ENCODE peak calls at places on chromosomes 3 and 15, in six cellular contexts. C is esophagus muscularis mucosa, D is A549, K is sigmoid colon, Z is ovary, X is upper lobe of left lung. B is an unnamed sample.

GRCh38 chr15:78455749-78456148 is 17.7 kb downstream of the IREB2 start:
- DNase-seq in C (no peak), D (no peak), K (no peak), Z (no peak), X (peak; percentile 64), B (no peak)

GRCh38 chr15:60865507-60865906 is 363.6 kb downstream of the RORA start:
- DNase-seq in C (no peak), D (no peak), K (no peak), Z (no peak), X (no peak), B (no peak)

GRCh38 chr3:14660942-14661341 is 9.4 kb downstream of the CCDC174 start:
- DNase-seq in C (no peak), D (no peak), K (no peak), Z (no peak), X (no peak), B (no peak)

GRCh38 chr3:52350981-52351761 is 35.1 kb downstream of the DNAH1 start:
- DNase-seq in C (no peak), D (no peak), K (no peak), Z (no peak), X (no peak), B (no peak)

GRCh38 chr3:57001356-57001755 is 59.1 kb upstream of the SPATA12 start:
- DNase-seq in C (no peak), D (no peak), K (no peak), Z (no peak), X (no peak), B (no peak)

GRCh38 chr3:123789760-123790159 is 94.4 kb downstream of the MYLK start:
- DNase-seq in C (peak; percentile 64), D (no peak), K (no peak), Z (no peak), X (no peak), B (no peak)

GRCh38 chr15:58931985-58932384 is 1.5 kb downstream of the SLTM start:
- DNase-seq in C (no peak), D (peak; percentile 22), K (no peak), Z (no peak), X (peak; percentile 49), B (peak; percentile 20)

GRCh38 chr3:187858086-187858485 is 112.8 kb upstream of the BCL6 start:
- DNase-seq in C (no peak), D (no peak), K (no peak), Z (no peak), X (no peak), B (no peak)

GRCh38 chr3:51099794-51100542 is 285.1 kb upstream of the MANF start:
- DNase-seq in C (no peak), D (peak; percentile 49), K (no peak), Z (no peak), X (peak; percentile 28), B (no peak)

GRCh38 chr3:59726279-59726678 is 676.5 kb upstream of the CFAP20DC start:
- DNase-seq in C (no peak), D (no peak), K (no peak), Z (no peak), X (no peak), B (no peak)

GRCh38 chr15:40282144-40282869 is 557 bp downstream of the ANKRD63 start:
- DNase-seq in C (no peak), D (peak; percentile 64), K (no peak), Z (no peak), X (peak; percentile 65), B (no peak)

GRCh38 chr3:51969841-51970240 is 2.6 kb upstream of the PCBP4 start:
- DNase-seq in C (no peak), D (no peak), K (no peak), Z (no peak), X (no peak), B (no peak)

GRCh38 chr15:79872358-79873017 is 24.3 kb downstream of the MTHFS start:
- DNase-seq in C (no peak), D (peak; percentile 20), K (no peak), Z (no peak), X (peak; percentile 55), B (no peak)

GRCh38 chr15:53675832-53676231 is 83.6 kb downstream of the WDR72 start:
- DNase-seq in C (no peak), D (peak; percentile 44), K (no peak), Z (no peak), X (no peak), B (no peak)

GRCh38 chr3:126570103-126570541 is 11.4 kb upstream of the C3orf22 start:
- DNase-seq in C (peak; percentile 80), D (no peak), K (no peak), Z (no peak), X (no peak), B (no peak)

GRCh38 chr3:65595997-65596300 is 442.8 kb downstream of the MAGI1 start:
- DNase-seq in C (no peak), D (no peak), K (no peak), Z (no peak), X (no peak), B (no peak)

GRCh38 chr3:18743761-18744160 is 318.6 kb upstream of the SATB1 start:
- DNase-seq in C (no peak), D (no peak), K (no peak), Z (no peak), X (no peak), B (no peak)

GRCh38 chr15:68227806-68228142 is 1.8 kb downstream of the CLN6 start:
- DNase-seq in C (peak; percentile 42), D (no peak), K (no peak), Z (no peak), X (no peak), B (no peak)

GRCh38 chr3:181230258-181230657 is 240.7 kb upstream of the DNAJC19 start:
- DNase-seq in C (no peak), D (no peak), K (no peak), Z (no peak), X (no peak), B (no peak)

GRCh38 chr3:30399394-30400181 is 206.8 kb upstream of the TGFBR2 start:
- DNase-seq in C (no peak), D (no peak), K (no peak), Z (no peak), X (no peak), B (no peak)

GRCh38 chr15:33119263-33119662 is 75.3 kb downstream of the FMN1 start:
- DNase-seq in C (no peak), D (no peak), K (no peak), Z (no peak), X (no peak), B (no peak)

GRCh38 chr15:75884041-75884440 is 19.6 kb upstream of the FBXO22 start:
- DNase-seq in C (no peak), D (no peak), K (no peak), Z (no peak), X (no peak), B (no peak)

GRCh38 chr3:98587654-98588532 is 5.5 kb downstream of the CPOX start:
- DNase-seq in C (no peak), D (no peak), K (no peak), Z (no peak), X (no peak), B (no peak)

GRCh38 chr15:77025471-77025901 is 30.6 kb downstream of the PSTPIP1 start:
- DNase-seq in C (no peak), D (no peak), K (peak; percentile 50), Z (peak; percentile 17), X (peak; percentile 19), B (no peak)

GRCh38 chr15:98728107-98728810 is 79.9 kb downstream of the IGF1R start:
- DNase-seq in C (no peak), D (peak; percentile 22), K (no peak), Z (no peak), X (no peak), B (no peak)

GRCh38 chr3:7290062-7290825 is 429.3 kb downstream of the GRM7 start:
- DNase-seq in C (no peak), D (no peak), K (no peak), Z (no peak), X (no peak), B (no peak)

DNA sequence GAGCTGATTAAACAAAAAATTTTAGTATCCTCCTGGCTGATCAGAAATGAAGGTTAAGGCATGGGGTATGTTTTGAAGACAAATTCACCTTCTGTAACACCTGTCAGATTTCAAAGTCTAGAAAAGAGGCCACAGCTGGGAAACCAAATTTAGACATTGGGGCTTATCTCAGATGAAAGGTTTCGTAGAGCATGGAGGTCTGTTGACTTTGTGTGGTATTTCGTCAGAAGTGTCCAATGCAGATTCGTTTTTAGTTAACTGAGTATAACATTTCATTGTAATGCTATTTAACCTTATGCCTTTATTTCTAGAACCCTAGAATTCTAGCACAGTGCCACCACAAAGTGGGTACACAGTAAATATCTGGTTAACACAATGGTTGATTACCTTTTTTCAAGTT is 61.7 kb downstream of the FNDC3B start:
- DNase-seq in C (no peak), D (no peak), K (no peak), Z (no peak), X (no peak), B (no peak)
- TF ChIP-seq EP300 in C (no peak), D (no peak), K (no peak), Z (no peak), X (no peak), B (no peak)

DNA sequence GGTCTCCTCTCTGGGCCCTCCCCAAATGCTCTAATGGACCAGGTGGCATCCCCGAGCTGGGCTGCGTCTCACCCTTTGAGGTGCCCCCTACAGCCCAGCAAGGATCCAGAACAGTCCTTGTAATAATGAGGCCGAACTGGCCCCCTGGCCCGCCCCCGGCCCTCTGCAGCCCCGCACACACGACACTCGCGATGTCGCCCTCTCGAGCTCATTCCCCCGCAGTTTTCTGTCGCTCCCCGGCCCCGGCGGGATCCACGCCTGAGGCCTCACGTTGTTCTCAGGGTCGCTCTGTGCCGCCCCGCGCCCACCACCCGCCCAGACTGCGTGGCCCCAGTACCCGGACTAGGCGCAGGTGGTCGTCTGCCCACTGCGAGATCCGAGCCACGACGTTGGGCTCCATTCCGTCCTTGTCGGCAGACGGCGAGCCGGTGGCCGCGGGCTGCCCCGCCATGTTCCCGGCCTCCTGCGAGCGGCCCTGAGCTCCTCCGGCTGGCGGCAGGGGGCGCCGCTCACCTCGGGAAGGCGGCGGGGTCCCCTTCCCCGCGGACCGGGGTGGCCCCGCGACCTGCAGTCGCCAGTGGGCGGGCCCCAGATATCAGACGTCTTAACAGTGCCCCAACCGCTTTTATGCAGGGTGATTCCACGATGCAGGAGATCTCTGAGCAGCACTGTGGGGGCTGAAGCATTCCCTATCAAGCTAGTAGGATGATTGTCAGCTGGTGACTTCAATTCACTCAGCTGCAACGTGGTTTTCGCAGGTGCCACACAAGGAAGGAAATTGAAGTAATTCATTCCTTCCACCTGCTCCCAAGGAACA is at the start of gene C3orf33:
- DNase-seq in C (no peak), D (peak; percentile 72), K (peak; percentile 77), Z (peak; percentile 67), X (peak; percentile 83), B (peak; percentile 34)
- H3K27ac ChIP-seq in C (peak within 1 kb of the TSS; percentile 80), D (peak within 1 kb of the TSS; percentile 92), K (peak within 1 kb of the TSS; percentile 86), Z (peak within 1 kb of the TSS; percentile 79), X (peak within 1 kb of the TSS; percentile 85), B (peak within 1 kb of the TSS; percentile 96)

GRCh38 chr3:38210141-38210757 is 44.9 kb downstream of the OXSR1 start:
- DNase-seq in C (no peak), D (no peak), K (no peak), Z (no peak), X (no peak), B (no peak)
- TF ChIP-seq EP300 in C (no peak), D (no peak), K (no peak), Z (no peak), X (no peak), B (no peak)

DNA sequence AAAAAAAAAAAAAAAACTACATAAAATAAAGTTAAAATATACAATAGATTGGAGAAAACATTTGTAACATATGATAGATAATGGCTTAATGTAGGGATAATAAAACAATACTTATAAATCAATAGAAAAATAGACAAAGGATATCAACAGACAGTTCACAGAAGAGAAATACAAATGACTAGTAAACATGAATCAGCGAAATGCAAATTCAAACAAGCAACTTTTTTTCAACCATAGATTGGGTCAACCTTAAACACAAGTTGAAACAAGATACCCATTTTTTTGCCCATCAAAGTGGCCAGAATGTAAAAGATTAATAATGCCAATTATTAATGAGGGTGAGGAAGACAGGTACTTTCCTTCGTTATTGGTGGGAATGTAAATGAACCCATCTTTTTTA is 59.9 kb downstream of the ABHD2 start:
- DNase-seq in C (no peak), D (no peak), K (no peak), Z (no peak), X (no peak), B (no peak)
- H3K27ac ChIP-seq in C (no peak overlapping the region), D (peak overlapping the region; percentile 40), K (no peak overlapping the region), Z (no peak overlapping the region), X (peak overlapping the region; percentile 49), B (no peak overlapping the region)